ENCODE peak calls at places on chromosomes 3 and 15, in eight cellular contexts. One of them, this sample, is unnamed.

GRCh38 chr15:81170504-81170903 is 26.2 kb upstream of the IL16 start:
- DNase-seq in NCI-H510A: no peak
- DNase-seq in natural killer cell treated with Interleukin-12 subunit alpha and Interleukin-12 subunit beta and Interleukin-15 and Interleukin-18, amount 100 ng/mL, for 72 hours: no peak
- DNase-seq in HAP-1: no peak
- DNase-seq in dorsolateral prefrontal cortex: no peak
- DNase-seq in body of pancreas: no peak
- DNase-seq in Daoy: no peak
- DNase-seq in NCI-H2029 treated with DMSO at 0.1 percent for 48 hours: no peak
- DNase-seq in this sample: no peak

GRCh38 chr15:78085928-78086327 is 6.4 kb upstream of the SH2D7 start:
- DNase-seq in NCI-H510A: no peak
- DNase-seq in natural killer cell treated with Interleukin-12 subunit alpha and Interleukin-12 subunit beta and Interleukin-15 and Interleukin-18, amount 100 ng/mL, for 72 hours: no peak
- DNase-seq in HAP-1: no peak
- DNase-seq in dorsolateral prefrontal cortex: no peak
- DNase-seq in body of pancreas: no peak
- DNase-seq in Daoy: no peak
- DNase-seq in NCI-H2029 treated with DMSO at 0.1 percent for 48 hours: no peak
- DNase-seq in this sample: no peak

GRCh38 chr3:185792955-185793354 is 31.9 kb downstream of the IGF2BP2 start:
- DNase-seq in NCI-H510A: no peak
- DNase-seq in natural killer cell treated with Interleukin-12 subunit alpha and Interleukin-12 subunit beta and Interleukin-15 and Interleukin-18, amount 100 ng/mL, for 72 hours: no peak
- DNase-seq in HAP-1: no peak
- DNase-seq in dorsolateral prefrontal cortex: no peak
- DNase-seq in body of pancreas: no peak
- DNase-seq in Daoy: no peak
- DNase-seq in NCI-H2029 treated with DMSO at 0.1 percent for 48 hours: no peak
- DNase-seq in this sample: no peak

GRCh38 chr15:82064824-82065223 is 19.0 kb upstream of the MEX3B start:
- DNase-seq in NCI-H510A: no peak
- DNase-seq in natural killer cell treated with Interleukin-12 subunit alpha and Interleukin-12 subunit beta and Interleukin-15 and Interleukin-18, amount 100 ng/mL, for 72 hours: no peak
- DNase-seq in HAP-1: no peak
- DNase-seq in dorsolateral prefrontal cortex: no peak
- DNase-seq in body of pancreas: no peak
- DNase-seq in Daoy: peak
- DNase-seq in NCI-H2029 treated with DMSO at 0.1 percent for 48 hours: no peak
- DNase-seq in this sample: no peak

GRCh38 chr3:135752851-135753250 is 212.7 kb upstream of the PPP2R3A start:
- DNase-seq in NCI-H510A: no peak
- DNase-seq in natural killer cell treated with Interleukin-12 subunit alpha and Interleukin-12 subunit beta and Interleukin-15 and Interleukin-18, amount 100 ng/mL, for 72 hours: no peak
- DNase-seq in HAP-1: no peak
- DNase-seq in dorsolateral prefrontal cortex: no peak
- DNase-seq in body of pancreas: no peak
- DNase-seq in Daoy: no peak
- DNase-seq in NCI-H2029 treated with DMSO at 0.1 percent for 48 hours: no peak
- DNase-seq in this sample: no peak

GRCh38 chr15:47802216-47802615 is 84.9 kb downstream of the SEMA6D start:
- DNase-seq in NCI-H510A: no peak
- DNase-seq in natural killer cell treated with Interleukin-12 subunit alpha and Interleukin-12 subunit beta and Interleukin-15 and Interleukin-18, amount 100 ng/mL, for 72 hours: no peak
- DNase-seq in HAP-1: no peak
- DNase-seq in dorsolateral prefrontal cortex: no peak
- DNase-seq in body of pancreas: no peak
- DNase-seq in Daoy: no peak
- DNase-seq in NCI-H2029 treated with DMSO at 0.1 percent for 48 hours: no peak
- DNase-seq in this sample: no peak

GRCh38 chr15:40421246-40422157 is 15.9 kb downstream of the IVD start:
- DNase-seq in NCI-H510A: no peak
- DNase-seq in natural killer cell treated with Interleukin-12 subunit alpha and Interleukin-12 subunit beta and Interleukin-15 and Interleukin-18, amount 100 ng/mL, for 72 hours: peak
- DNase-seq in HAP-1: peak
- DNase-seq in dorsolateral prefrontal cortex: peak
- DNase-seq in body of pancreas: peak
- DNase-seq in Daoy: peak
- DNase-seq in NCI-H2029 treated with DMSO at 0.1 percent for 48 hours: no peak
- DNase-seq in this sample: peak

GRCh38 chr3:188036375-188036985 is 117.5 kb upstream of the LPP start:
- DNase-seq in NCI-H510A: no peak
- DNase-seq in natural killer cell treated with Interleukin-12 subunit alpha and Interleukin-12 subunit beta and Interleukin-15 and Interleukin-18, amount 100 ng/mL, for 72 hours: no peak
- DNase-seq in HAP-1: no peak
- DNase-seq in dorsolateral prefrontal cortex: no peak
- DNase-seq in body of pancreas: peak
- DNase-seq in Daoy: no peak
- DNase-seq in NCI-H2029 treated with DMSO at 0.1 percent for 48 hours: no peak
- DNase-seq in this sample: no peak

GRCh38 chr3:124562769-124563168 is 167.5 kb upstream of the UMPS start:
- DNase-seq in NCI-H510A: no peak
- DNase-seq in natural killer cell treated with Interleukin-12 subunit alpha and Interleukin-12 subunit beta and Interleukin-15 and Interleukin-18, amount 100 ng/mL, for 72 hours: no peak
- DNase-seq in HAP-1: no peak
- DNase-seq in dorsolateral prefrontal cortex: no peak
- DNase-seq in body of pancreas: no peak
- DNase-seq in Daoy: no peak
- DNase-seq in NCI-H2029 treated with DMSO at 0.1 percent for 48 hours: no peak
- DNase-seq in this sample: no peak

GRCh38 chr3:140527156-140527555 is 150.7 kb upstream of the TRIM42 start:
- DNase-seq in NCI-H510A: no peak
- DNase-seq in natural killer cell treated with Interleukin-12 subunit alpha and Interleukin-12 subunit beta and Interleukin-15 and Interleukin-18, amount 100 ng/mL, for 72 hours: no peak
- DNase-seq in HAP-1: no peak
- DNase-seq in dorsolateral prefrontal cortex: no peak
- DNase-seq in body of pancreas: no peak
- DNase-seq in Daoy: no peak
- DNase-seq in NCI-H2029 treated with DMSO at 0.1 percent for 48 hours: no peak
- DNase-seq in this sample: no peak

GRCh38 chr3:124509884-124510283 is 220.4 kb upstream of the UMPS start:
- DNase-seq in NCI-H510A: no peak
- DNase-seq in natural killer cell treated with Interleukin-12 subunit alpha and Interleukin-12 subunit beta and Interleukin-15 and Interleukin-18, amount 100 ng/mL, for 72 hours: no peak
- DNase-seq in HAP-1: no peak
- DNase-seq in dorsolateral prefrontal cortex: no peak
- DNase-seq in body of pancreas: no peak
- DNase-seq in Daoy: no peak
- DNase-seq in NCI-H2029 treated with DMSO at 0.1 percent for 48 hours: no peak
- DNase-seq in this sample: no peak

GRCh38 chr3:184757010-184757651 is 45.3 kb upstream of the MAGEF1 start:
- DNase-seq in NCI-H510A: peak
- DNase-seq in natural killer cell treated with Interleukin-12 subunit alpha and Interleukin-12 subunit beta and Interleukin-15 and Interleukin-18, amount 100 ng/mL, for 72 hours: no peak
- DNase-seq in HAP-1: no peak
- DNase-seq in dorsolateral prefrontal cortex: peak
- DNase-seq in body of pancreas: peak
- DNase-seq in Daoy: peak
- DNase-seq in NCI-H2029 treated with DMSO at 0.1 percent for 48 hours: peak
- DNase-seq in this sample: no peak

This sample was measured in COLO829.